ENCODE peak calls at places on chromosome 21, in eight cellular contexts. K, L, R, D, E, Z, V and I are unnamed samples. For H3K4me1, the result is how much of the 10 kb centered on the place peaks cover.

GRCh38 chr21:31124005-31124404 is 85.7 kb upstream of the KRTAP19-8 start:
- DNase-seq in K (no peak), L (peak), R (no peak), D (peak), E (no peak), Z (no peak), V (peak), I (no peak)

GRCh38 chr21:28790335-28790734 is 202.3 kb downstream of the LTN1 start:
- DNase-seq in K (no peak), L (no peak), R (no peak), D (no peak), E (no peak), Z (no peak), V (peak), I (no peak)

GRCh38 chr21:37445228-37445627 is 78.7 kb downstream of the DYRK1A start:
- DNase-seq in K (no peak), L (no peak), R (peak), D (no peak), E (no peak), Z (no peak), V (no peak), I (no peak)

GRCh38 chr21:36684957-36685714 is 13.8 kb upstream of the SIM2 start:
- DNase-seq in K (no peak), L (no peak), R (no peak), D (no peak), E (peak), Z (no peak), V (no peak), I (no peak)

GRCh38 chr21:37136261-37136660 is 63.2 kb downstream of the TTC3 start:
- DNase-seq in K (no peak), L (no peak), R (no peak), D (no peak), E (no peak), Z (no peak), V (no peak), I (no peak)

GRCh38 chr21:17191346-17191993 is 321.4 kb upstream of the CXADR start:
- DNase-seq in K (no peak), L (no peak), R (no peak), D (no peak), E (no peak), Z (no peak), V (no peak), I (no peak)

GRCh38 chr21:36980280-36981048 is 14.0 kb upstream of the HLCS start:
- DNase-seq in K (no peak), L (no peak), R (no peak), D (no peak), E (peak), Z (peak), V (peak), I (peak)

GRCh38 chr21:29130234-29130993 is at the start of gene MAP3K7CL:
- DNase-seq in K (no peak), L (peak), R (peak), D (no peak), E (no peak), Z (peak), V (no peak), I (no peak)

GRCh38 chr21:37896788-37897187 is 19.5 kb downstream of the KCNJ6 start:
- DNase-seq in K (no peak), L (no peak), R (no peak), D (no peak), E (no peak), Z (no peak), V (no peak), I (no peak)

GRCh38 chr21:28799926-28800325 is 192.8 kb downstream of the LTN1 start:
- DNase-seq in K (no peak), L (no peak), R (peak), D (no peak), E (no peak), Z (no peak), V (no peak), I (no peak)

GRCh38 chr21:14452842-14453241 is 69.9 kb upstream of the HSPA13 start:
- DNase-seq in K (no peak), L (no peak), R (no peak), D (no peak), E (no peak), Z (no peak), V (no peak), I (no peak)

GRCh38 chr21:14977814-14978213 is 87.0 kb downstream of the NRIP1 start:
- DNase-seq in K (no peak), L (no peak), R (no peak), D (no peak), E (no peak), Z (no peak), V (no peak), I (no peak)

GRCh38 chr21:31777857-31778256 is 45.9 kb upstream of the SCAF4 start:
- DNase-seq in K (no peak), L (no peak), R (no peak), D (no peak), E (no peak), Z (no peak), V (no peak), I (no peak)

GRCh38 chr21:36699546-36700294 is 805 bp downstream of the SIM2 start:
- DNase-seq in K (no peak), L (no peak), R (no peak), D (no peak), E (no peak), Z (no peak), V (peak), I (no peak)

GRCh38 chr21:29219165-29219770 is 79.5 kb upstream of the BACH1 start:
- DNase-seq in K (no peak), L (peak), R (peak), D (no peak), E (no peak), Z (no peak), V (no peak), I (no peak)

GRCh38 chr21:38937844-38938243 is 132.1 kb downstream of the ETS2 start:
- DNase-seq in K (no peak), L (no peak), R (no peak), D (no peak), E (no peak), Z (no peak), V (no peak), I (no peak)

GRCh38 chr21:28818663-28819278 is 173.9 kb downstream of the LTN1 start:
- DNase-seq in K (no peak), L (no peak), R (peak), D (no peak), E (no peak), Z (no peak), V (no peak), I (no peak)

GRCh38 chr21:29481641-29482040 is 182.9 kb downstream of the BACH1 start:
- DNase-seq in K (no peak), L (no peak), R (peak), D (no peak), E (no peak), Z (no peak), V (no peak), I (no peak)

GRCh38 chr21:38311091-38311490 is 54.3 kb downstream of the KCNJ15 start:
- DNase-seq in K (no peak), L (no peak), R (no peak), D (no peak), E (no peak), Z (no peak), V (peak), I (no peak)

GRCh38 chr21:15752763-15753407 is 23.1 kb downstream of the USP25 start:
- DNase-seq in K (no peak), L (no peak), R (no peak), D (no peak), E (no peak), Z (no peak), V (peak), I (peak)

GRCh38 chr21:29115899-29116298 is 14.5 kb upstream of the MAP3K7CL start:
- DNase-seq in K (no peak), L (no peak), R (no peak), D (peak), E (no peak), Z (no peak), V (no peak), I (no peak)

GRCh38 chr21:38646213-38646837 is 148.0 kb upstream of the ERG start:
- DNase-seq in K (no peak), L (no peak), R (peak), D (no peak), E (no peak), Z (no peak), V (no peak), I (no peak)

GRCh38 chr21:23664193-23664694 is 1943.0 kb downstream of the MRPL39 start:
- DNase-seq in K (no peak), L (no peak), R (no peak), D (no peak), E (no peak), Z (no peak), V (no peak), I (no peak)

GRCh38 chr21:27196651-27197050 is 229.8 kb upstream of the ADAMTS5 start:
- DNase-seq in K (no peak), L (no peak), R (peak), D (no peak), E (no peak), Z (no peak), V (no peak), I (no peak)

GRCh38 chr21:14918542-14918941 is 146.3 kb downstream of the NRIP1 start:
- DNase-seq in K (no peak), L (no peak), R (no peak), D (no peak), E (no peak), Z (no peak), V (no peak), I (no peak)

GRCh38 chr21:38753114-38754100 is 52.3 kb upstream of the ETS2 start:
- DNase-seq in K (no peak), L (no peak), R (peak), D (no peak), E (no peak), Z (no peak), V (no peak), I (no peak)

GRCh38 chr21:31866077-31866511 is 6.7 kb upstream of the HUNK start:
- DNase-seq in K (peak), L (peak), R (peak), D (peak), E (peak), Z (peak), V (peak), I (peak)

GRCh38 chr21:26843912-26844257 is 1.3 kb downstream of the ADAMTS1 start:
- DNase-seq in K (no peak), L (no peak), R (peak), D (no peak), E (no peak), Z (no peak), V (peak), I (no peak)

GRCh38 chr21:39645331-39645730 is 32.6 kb downstream of the B3GALT5 start:
- DNase-seq in K (no peak), L (no peak), R (no peak), D (no peak), E (no peak), Z (no peak), V (no peak), I (peak)

GRCh38 chr21:29360799-29361765 is 62.4 kb downstream of the BACH1 start:
- DNase-seq in K (no peak), L (no peak), R (no peak), D (peak), E (no peak), Z (no peak), V (peak), I (no peak)

GRCh38 chr21:36718951-36719501 is 20.1 kb downstream of the SIM2 start:
- DNase-seq in K (no peak), L (peak), R (no peak), D (no peak), E (peak), Z (no peak), V (no peak), I (no peak)

GRCh38 chr21:39316062-39316461 is 2.6 kb upstream of the BRWD1 start:
- DNase-seq in K (no peak), L (no peak), R (no peak), D (peak), E (no peak), Z (no peak), V (no peak), I (no peak)

GRCh38 chr21:28523367-28523766 is 469.3 kb downstream of the LTN1 start:
- DNase-seq in K (no peak), L (no peak), R (peak), D (no peak), E (no peak), Z (no peak), V (no peak), I (no peak)

GRCh38 chr21:40606341-40606740 is 240.6 kb downstream of the DSCAM start:
- DNase-seq in K (no peak), L (no peak), R (no peak), D (no peak), E (no peak), Z (no peak), V (no peak), I (no peak)

GRCh38 chr21:21612446-21612845 is 614.2 kb downstream of the NCAM2 start:
- DNase-seq in K (no peak), L (no peak), R (peak), D (no peak), E (no peak), Z (no peak), V (peak), I (peak)

GRCh38 chr21:42668620-42669019 is 15.2 kb downstream of the PDE9A start:
- DNase-seq in K (no peak), L (no peak), R (no peak), D (no peak), E (no peak), Z (no peak), V (no peak), I (no peak)

GRCh38 chr21:42671778-42672593 is 18.6 kb downstream of the PDE9A start:
- DNase-seq in K (no peak), L (no peak), R (no peak), D (no peak), E (no peak), Z (no peak), V (no peak), I (no peak)

GRCh38 chr21:42670884-42671283 is 17.5 kb downstream of the PDE9A start:
- DNase-seq in K (no peak), L (no peak), R (no peak), D (no peak), E (no peak), Z (no peak), V (no peak), I (no peak)

GRCh38 chr21:42669069-42669468 is 15.6 kb downstream of the PDE9A start:
- DNase-seq in K (no peak), L (no peak), R (no peak), D (no peak), E (no peak), Z (peak), V (no peak), I (peak)

GRCh38 chr21:42670058-42670830 is 16.8 kb downstream of the PDE9A start:
- DNase-seq in K (no peak), L (no peak), R (no peak), D (no peak), E (no peak), Z (no peak), V (no peak), I (no peak)
- H3K4me1 ChIP-seq in K (half or more), L (under half), R (under half), D (under half), E (under half), Z (under half), V (half or more), I (under half)

GRCh38 chr21:44942566-44942965 is 2.7 kb downstream of the SLX9 start:
- DNase-seq in K (no peak), L (no peak), R (no peak), D (no peak), E (no peak), Z (no peak), V (no peak), I (no peak)

GRCh38 chr21:44943686-44944550 is 4.1 kb downstream of the SLX9 start:
- DNase-seq in K (no peak), L (no peak), R (no peak), D (no peak), E (no peak), Z (no peak), V (no peak), I (no peak)

GRCh38 chr21:44944596-44944995 is 4.8 kb downstream of the SLX9 start:
- DNase-seq in K (no peak), L (no peak), R (no peak), D (no peak), E (no peak), Z (no peak), V (no peak), I (no peak)

GRCh38 chr21:44941567-44941966 is 1.7 kb downstream of the SLX9 start:
- DNase-seq in K (no peak), L (no peak), R (no peak), D (no peak), E (no peak), Z (no peak), V (no peak), I (no peak)

DNA sequence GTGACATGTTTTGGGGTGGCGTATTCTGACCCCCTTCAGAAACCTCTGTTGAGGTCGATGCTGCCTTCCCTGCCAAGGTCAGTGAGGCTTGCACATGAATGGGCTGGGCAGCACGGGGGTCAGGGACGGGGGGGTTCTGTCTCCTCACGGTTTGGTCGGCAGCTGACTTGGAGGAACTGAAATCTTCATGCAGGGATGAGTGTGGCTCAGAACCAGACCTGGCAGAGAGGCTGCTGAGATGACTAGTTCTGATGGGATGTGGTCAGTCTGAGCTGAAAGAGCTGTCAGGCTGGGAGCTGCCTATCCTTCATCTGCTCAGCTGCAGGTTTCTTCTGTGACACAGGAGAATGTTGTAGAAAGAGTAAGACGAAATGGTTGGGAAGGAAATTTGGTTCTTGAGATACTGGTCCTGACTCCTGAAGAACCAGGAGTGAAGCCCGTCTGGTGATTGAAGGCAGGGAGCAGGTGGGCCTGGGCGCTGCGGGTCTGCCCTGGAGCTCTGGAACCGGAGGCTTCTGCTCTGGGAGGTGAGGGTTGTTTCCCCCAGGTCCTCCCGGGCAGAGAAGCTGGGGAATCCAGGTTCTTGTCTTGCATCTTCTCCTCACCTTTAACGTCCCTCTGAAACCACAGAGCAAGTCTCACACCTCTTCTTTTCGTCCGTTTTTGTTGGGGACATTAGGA is 3.3 kb downstream of the SLX9 start:
- DNase-seq in K (no peak), L (no peak), R (no peak), D (no peak), E (no peak), Z (no peak), V (no peak), I (no peak)
- H3K4me1 ChIP-seq in K (under half), L (under half), R (under half), D (under half), E (under half), Z (under half), V (under half), I (under half)

GRCh38 chr21:46634966-46635323 is 529 bp upstream of the PRMT2 start:
- DNase-seq in K (peak), L (peak), R (peak), D (peak), E (peak), Z (no peak), V (peak), I (no peak)
- H3K4me1 ChIP-seq in K (under half), L (under half), R (under half), D (under half), E (under half), Z (under half), V (under half), I (under half)

DNA sequence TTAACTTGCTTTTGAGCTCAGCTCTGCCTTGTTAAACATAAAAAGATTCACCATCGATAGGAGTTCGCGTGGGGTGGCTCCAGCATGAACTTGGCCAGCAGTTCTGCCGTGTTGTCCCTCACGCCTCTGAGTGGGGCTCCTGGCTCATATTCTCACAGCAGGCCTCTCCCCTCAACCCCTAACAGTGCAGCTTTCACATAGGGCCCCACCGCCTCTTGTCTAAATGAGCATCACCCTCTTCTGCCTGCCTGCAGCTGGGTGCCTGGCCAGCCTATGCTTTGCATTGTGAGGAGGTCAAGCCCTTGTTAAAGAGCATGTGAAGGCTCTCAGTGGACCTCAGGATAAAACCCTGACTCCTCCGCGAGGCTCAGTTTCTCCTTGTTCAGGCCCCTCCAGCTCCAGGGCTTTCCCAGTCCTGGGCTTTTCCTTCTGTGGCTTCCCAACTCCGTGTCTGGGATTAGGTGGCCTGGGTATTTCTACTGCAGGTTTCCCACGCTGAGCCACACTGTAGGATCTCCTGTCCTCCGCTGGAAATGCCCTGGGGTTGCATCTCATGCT is 34.8 kb downstream of the CRYAA start:
- DNase-seq in K (no peak), L (no peak), R (no peak), D (no peak), E (no peak), Z (no peak), V (no peak), I (peak)
- H3K4me1 ChIP-seq in K (under half), L (under half), R (under half), D (under half), E (under half), Z (under half), V (under half), I (under half)

DNA sequence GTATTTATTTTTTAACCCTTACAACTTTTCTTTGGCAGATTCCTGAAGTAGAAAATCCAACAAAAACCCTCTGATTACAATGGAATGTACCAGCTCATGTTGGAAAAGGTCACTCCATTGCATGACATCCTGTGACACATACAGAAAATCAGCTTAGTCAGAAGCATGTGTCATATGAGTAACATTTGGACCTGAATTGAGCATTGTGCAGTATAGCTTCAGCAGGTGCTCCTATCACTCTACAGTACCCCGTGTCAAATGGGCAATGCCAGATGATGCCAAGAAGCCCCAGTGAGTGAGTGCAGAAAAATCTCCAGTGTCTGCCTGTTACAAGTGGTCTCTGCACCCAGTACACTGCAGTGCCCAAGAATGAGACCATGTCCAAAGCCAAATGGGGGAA is 129.7 kb upstream of the RUNX1 start:
- DNase-seq in K (no peak), L (no peak), R (peak), D (no peak), E (no peak), Z (no peak), V (no peak), I (no peak)
- H3K4me1 ChIP-seq in K (under half), L (under half), R (under half), D (under half), E (under half), Z (under half), V (under half), I (under half)

GRCh38 chr21:33690874-33691273 is 48.6 kb downstream of the ITSN1 start:
- DNase-seq in K (no peak), L (no peak), R (no peak), D (no peak), E (no peak), Z (no peak), V (no peak), I (no peak)

GRCh38 chr21:33685613-33686197 is 43.4 kb downstream of the ITSN1 start:
- DNase-seq in K (no peak), L (no peak), R (peak), D (no peak), E (no peak), Z (no peak), V (no peak), I (no peak)

GRCh38 chr21:33686386-33686785 is 44.1 kb downstream of the ITSN1 start:
- DNase-seq in K (no peak), L (no peak), R (no peak), D (no peak), E (no peak), Z (no peak), V (no peak), I (no peak)

GRCh38 chr21:33687634-33688033 is 45.3 kb downstream of the ITSN1 start:
- DNase-seq in K (no peak), L (no peak), R (no peak), D (no peak), E (no peak), Z (no peak), V (no peak), I (no peak)

GRCh38 chr21:33688343-33688742 is 46.0 kb downstream of the ITSN1 start:
- DNase-seq in K (no peak), L (no peak), R (no peak), D (no peak), E (no peak), Z (no peak), V (no peak), I (no peak)
- H3K4me1 ChIP-seq in K (half or more), L (under half), R (under half), D (under half), E (under half), Z (under half), V (under half), I (under half)